ENCODE peak calls at places on chromosome 13, in eight cellular contexts. One of them, this sample, is unnamed.

GRCh38 chr13:20442370-20442769 is 83.3 kb downstream of the CRYL1 start:
- DNase-seq in omental fat pad: no peak
- DNase-seq in LHCN-M2: no peak
- DNase-seq in GM23338: no peak
- DNase-seq in suprapubic skin: no peak
- DNase-seq in lower lobe of right lung: no peak
- DNase-seq in neural crest cell: no peak
- DNase-seq in iPS-NIHi11: no peak
- DNase-seq in this sample: peak

GRCh38 chr13:21825186-21825585 is 154.3 kb downstream of the FGF9 start:
- DNase-seq in omental fat pad: no peak
- DNase-seq in LHCN-M2: no peak
- DNase-seq in GM23338: no peak
- DNase-seq in suprapubic skin: no peak
- DNase-seq in lower lobe of right lung: no peak
- DNase-seq in neural crest cell: no peak
- DNase-seq in iPS-NIHi11: no peak
- DNase-seq in this sample: peak

GRCh38 chr13:72808917-72809500 is 27.1 kb downstream of the PIBF1 start:
- DNase-seq in omental fat pad: no peak
- DNase-seq in LHCN-M2: peak
- DNase-seq in GM23338: peak
- DNase-seq in suprapubic skin: no peak
- DNase-seq in lower lobe of right lung: no peak
- DNase-seq in neural crest cell: no peak
- DNase-seq in iPS-NIHi11: peak
- DNase-seq in this sample: peak

GRCh38 chr13:89694471-89694870 is 1653.0 kb upstream of the MIR17HG start:
- DNase-seq in omental fat pad: no peak
- DNase-seq in LHCN-M2: peak
- DNase-seq in GM23338: no peak
- DNase-seq in suprapubic skin: no peak
- DNase-seq in lower lobe of right lung: no peak
- DNase-seq in neural crest cell: no peak
- DNase-seq in iPS-NIHi11: no peak
- DNase-seq in this sample: no peak

GRCh38 chr13:25943666-25944065 is 108.2 kb downstream of the SHISA2 start:
- DNase-seq in omental fat pad: no peak
- DNase-seq in LHCN-M2: peak
- DNase-seq in GM23338: no peak
- DNase-seq in suprapubic skin: no peak
- DNase-seq in lower lobe of right lung: no peak
- DNase-seq in neural crest cell: no peak
- DNase-seq in iPS-NIHi11: no peak
- DNase-seq in this sample: no peak

GRCh38 chr13:102236830-102237621 is 164.8 kb downstream of the FGF14 start:
- DNase-seq in omental fat pad: no peak
- DNase-seq in LHCN-M2: no peak
- DNase-seq in GM23338: no peak
- DNase-seq in suprapubic skin: no peak
- DNase-seq in lower lobe of right lung: no peak
- DNase-seq in neural crest cell: no peak
- DNase-seq in iPS-NIHi11: no peak
- DNase-seq in this sample: no peak

GRCh38 chr13:31824705-31825512 is 85.6 kb downstream of the RXFP2 start:
- DNase-seq in omental fat pad: no peak
- DNase-seq in LHCN-M2: peak
- DNase-seq in GM23338: no peak
- DNase-seq in suprapubic skin: no peak
- DNase-seq in lower lobe of right lung: no peak
- DNase-seq in neural crest cell: no peak
- DNase-seq in iPS-NIHi11: no peak
- DNase-seq in this sample: peak

GRCh38 chr13:52884429-52884828 is 36.0 kb upstream of the PCDH8 start:
- DNase-seq in omental fat pad: no peak
- DNase-seq in LHCN-M2: no peak
- DNase-seq in GM23338: no peak
- DNase-seq in suprapubic skin: no peak
- DNase-seq in lower lobe of right lung: no peak
- DNase-seq in neural crest cell: no peak
- DNase-seq in iPS-NIHi11: no peak
- DNase-seq in this sample: no peak

GRCh38 chr13:21549633-21550032 is 54.3 kb downstream of the MICU2 start:
- DNase-seq in omental fat pad: no peak
- DNase-seq in LHCN-M2: peak
- DNase-seq in GM23338: no peak
- DNase-seq in suprapubic skin: no peak
- DNase-seq in lower lobe of right lung: no peak
- DNase-seq in neural crest cell: no peak
- DNase-seq in iPS-NIHi11: no peak
- DNase-seq in this sample: no peak

GRCh38 chr13:33349314-33349995 is 63.9 kb upstream of the STARD13 start:
- DNase-seq in omental fat pad: no peak
- DNase-seq in LHCN-M2: peak
- DNase-seq in GM23338: peak
- DNase-seq in suprapubic skin: peak
- DNase-seq in lower lobe of right lung: no peak
- DNase-seq in neural crest cell: no peak
- DNase-seq in iPS-NIHi11: peak
- DNase-seq in this sample: peak

GRCh38 chr13:105961438-105961837 is 574.0 kb downstream of the EFNB2 start:
- DNase-seq in omental fat pad: no peak
- DNase-seq in LHCN-M2: no peak
- DNase-seq in GM23338: no peak
- DNase-seq in suprapubic skin: no peak
- DNase-seq in lower lobe of right lung: no peak
- DNase-seq in neural crest cell: no peak
- DNase-seq in iPS-NIHi11: no peak
- DNase-seq in this sample: no peak

GRCh38 chr13:72121466-72121865 is 254.5 kb upstream of the DACH1 start:
- DNase-seq in omental fat pad: no peak
- DNase-seq in LHCN-M2: no peak
- DNase-seq in GM23338: peak
- DNase-seq in suprapubic skin: no peak
- DNase-seq in lower lobe of right lung: no peak
- DNase-seq in neural crest cell: no peak
- DNase-seq in iPS-NIHi11: no peak
- DNase-seq in this sample: no peak

GRCh38 chr13:66886248-66886647 is 343.9 kb downstream of the PCDH9 start:
- DNase-seq in omental fat pad: no peak
- DNase-seq in LHCN-M2: no peak
- DNase-seq in GM23338: peak
- DNase-seq in suprapubic skin: no peak
- DNase-seq in lower lobe of right lung: no peak
- DNase-seq in neural crest cell: no peak
- DNase-seq in iPS-NIHi11: no peak
- DNase-seq in this sample: no peak

GRCh38 chr13:109783815-109784589 is 2.4 kb downstream of the IRS2 start:
- DNase-seq in omental fat pad: no peak
- DNase-seq in LHCN-M2: no peak
- DNase-seq in GM23338: peak
- DNase-seq in suprapubic skin: no peak
- DNase-seq in lower lobe of right lung: peak
- DNase-seq in neural crest cell: no peak
- DNase-seq in iPS-NIHi11: no peak
- DNase-seq in this sample: no peak

GRCh38 chr13:28339419-28339818 is 155.5 kb downstream of the FLT1 start:
- DNase-seq in omental fat pad: no peak
- DNase-seq in LHCN-M2: no peak
- DNase-seq in GM23338: no peak
- DNase-seq in suprapubic skin: no peak
- DNase-seq in lower lobe of right lung: no peak
- DNase-seq in neural crest cell: no peak
- DNase-seq in iPS-NIHi11: no peak
- DNase-seq in this sample: no peak

GRCh38 chr13:45847554-45848224 is 3.9 kb downstream of the SIAH3 start:
- DNase-seq in omental fat pad: no peak
- DNase-seq in LHCN-M2: no peak
- DNase-seq in GM23338: no peak
- DNase-seq in suprapubic skin: no peak
- DNase-seq in lower lobe of right lung: no peak
- DNase-seq in neural crest cell: no peak
- DNase-seq in iPS-NIHi11: peak
- DNase-seq in this sample: no peak

GRCh38 chr13:48603375-48603774 is 50.4 kb upstream of the CYSLTR2 start:
- DNase-seq in omental fat pad: no peak
- DNase-seq in LHCN-M2: no peak
- DNase-seq in GM23338: no peak
- DNase-seq in suprapubic skin: no peak
- DNase-seq in lower lobe of right lung: no peak
- DNase-seq in neural crest cell: no peak
- DNase-seq in iPS-NIHi11: no peak
- DNase-seq in this sample: no peak

GRCh38 chr13:35649162-35649561 is 172.7 kb upstream of the MAB21L1 start:
- DNase-seq in omental fat pad: no peak
- DNase-seq in LHCN-M2: no peak
- DNase-seq in GM23338: no peak
- DNase-seq in suprapubic skin: no peak
- DNase-seq in lower lobe of right lung: no peak
- DNase-seq in neural crest cell: no peak
- DNase-seq in iPS-NIHi11: no peak
- DNase-seq in this sample: no peak

GRCh38 chr13:39692650-39693438 is 37.4 kb downstream of the COG6 start:
- DNase-seq in omental fat pad: no peak
- DNase-seq in LHCN-M2: no peak
- DNase-seq in GM23338: no peak
- DNase-seq in suprapubic skin: no peak
- DNase-seq in lower lobe of right lung: no peak
- DNase-seq in neural crest cell: no peak
- DNase-seq in iPS-NIHi11: no peak
- DNase-seq in this sample: no peak

GRCh38 chr13:45361596-45362206 is 20.7 kb upstream of the TPT1 start:
- DNase-seq in omental fat pad: no peak
- DNase-seq in LHCN-M2: peak
- DNase-seq in GM23338: no peak
- DNase-seq in suprapubic skin: no peak
- DNase-seq in lower lobe of right lung: no peak
- DNase-seq in neural crest cell: no peak
- DNase-seq in iPS-NIHi11: no peak
- DNase-seq in this sample: peak

GRCh38 chr13:109655206-109655600 is 131.2 kb downstream of the IRS2 start:
- DNase-seq in omental fat pad: no peak
- DNase-seq in LHCN-M2: no peak
- DNase-seq in GM23338: no peak
- DNase-seq in suprapubic skin: no peak
- DNase-seq in lower lobe of right lung: no peak
- DNase-seq in neural crest cell: no peak
- DNase-seq in iPS-NIHi11: no peak
- DNase-seq in this sample: no peak

GRCh38 chr13:95319551-95320274 is 18.5 kb upstream of the ABCC4 start:
- DNase-seq in omental fat pad: no peak
- DNase-seq in LHCN-M2: no peak
- DNase-seq in GM23338: no peak
- DNase-seq in suprapubic skin: no peak
- DNase-seq in lower lobe of right lung: no peak
- DNase-seq in neural crest cell: no peak
- DNase-seq in iPS-NIHi11: no peak
- DNase-seq in this sample: no peak

GRCh38 chr13:97119899-97120745 is 102.0 kb upstream of the MBNL2 start:
- DNase-seq in omental fat pad: no peak
- DNase-seq in LHCN-M2: peak
- DNase-seq in GM23338: no peak
- DNase-seq in suprapubic skin: no peak
- DNase-seq in lower lobe of right lung: no peak
- DNase-seq in neural crest cell: no peak
- DNase-seq in iPS-NIHi11: no peak
- DNase-seq in this sample: no peak

GRCh38 chr13:110116072-110116487 is 190.9 kb downstream of the COL4A1 start:
- DNase-seq in omental fat pad: no peak
- DNase-seq in LHCN-M2: no peak
- DNase-seq in GM23338: peak
- DNase-seq in suprapubic skin: no peak
- DNase-seq in lower lobe of right lung: peak
- DNase-seq in neural crest cell: peak
- DNase-seq in iPS-NIHi11: peak
- DNase-seq in this sample: peak

GRCh38 chr13:51331354-51331861 is 8.1 kb upstream of the SERPINE3 start:
- DNase-seq in omental fat pad: no peak
- DNase-seq in LHCN-M2: peak
- DNase-seq in GM23338: no peak
- DNase-seq in suprapubic skin: no peak
- DNase-seq in lower lobe of right lung: no peak
- DNase-seq in neural crest cell: no peak
- DNase-seq in iPS-NIHi11: no peak
- DNase-seq in this sample: no peak

GRCh38 chr13:39266426-39266825 is 228.2 kb downstream of the NHLRC3 start:
- DNase-seq in omental fat pad: no peak
- DNase-seq in LHCN-M2: no peak
- DNase-seq in GM23338: no peak
- DNase-seq in suprapubic skin: no peak
- DNase-seq in lower lobe of right lung: no peak
- DNase-seq in neural crest cell: no peak
- DNase-seq in iPS-NIHi11: no peak
- DNase-seq in this sample: no peak

GRCh38 chr13:39385621-39386231 is 217.3 kb downstream of the LHFPL6 start:
- DNase-seq in omental fat pad: no peak
- DNase-seq in LHCN-M2: no peak
- DNase-seq in GM23338: peak
- DNase-seq in suprapubic skin: no peak
- DNase-seq in lower lobe of right lung: no peak
- DNase-seq in neural crest cell: no peak
- DNase-seq in iPS-NIHi11: peak
- DNase-seq in this sample: peak

GRCh38 chr13:111304041-111304544 is 16.3 kb upstream of the TEX29 start:
- DNase-seq in omental fat pad: no peak
- DNase-seq in LHCN-M2: no peak
- DNase-seq in GM23338: no peak
- DNase-seq in suprapubic skin: no peak
- DNase-seq in lower lobe of right lung: no peak
- DNase-seq in neural crest cell: no peak
- DNase-seq in iPS-NIHi11: no peak
- DNase-seq in this sample: no peak

GRCh38 chr13:95426631-95427030 is 125.4 kb upstream of the ABCC4 start:
- DNase-seq in omental fat pad: no peak
- DNase-seq in LHCN-M2: no peak
- DNase-seq in GM23338: no peak
- DNase-seq in suprapubic skin: no peak
- DNase-seq in lower lobe of right lung: no peak
- DNase-seq in neural crest cell: no peak
- DNase-seq in iPS-NIHi11: no peak
- DNase-seq in this sample: no peak

GRCh38 chr13:93714171-93714570 is 487.6 kb downstream of the GPC6 start:
- DNase-seq in omental fat pad: no peak
- DNase-seq in LHCN-M2: peak
- DNase-seq in GM23338: no peak
- DNase-seq in suprapubic skin: no peak
- DNase-seq in lower lobe of right lung: no peak
- DNase-seq in neural crest cell: no peak
- DNase-seq in iPS-NIHi11: no peak
- DNase-seq in this sample: no peak